ENCODE peak calls at places on chromosomes 7 and 10, in ten cellular contexts. One of them, this sample, is unnamed.

GRCh38 chr10:74825371-74826141 is 844 bp upstream of the KAT6B start:
- DNase-seq in lower lobe of right lung: no peak
- DNase-seq in CD8-positive, alpha-beta T cell: peak
- DNase-seq in neural progenitor cell: peak
- DNase-seq in IMR-90: no peak
- DNase-seq in A549: peak
- DNase-seq in H1: peak
- DNase-seq in pancreas: peak
- DNase-seq in left ventricle myocardium inferior: peak
- DNase-seq in psoas muscle: no peak
- DNase-seq in this sample: no peak

GRCh38 chr10:46560952-46561351 is 4.5 kb upstream of the GPRIN2 start:
- DNase-seq in psoas muscle: no peak
- DNase-seq in lower lobe of right lung: no peak
- DNase-seq in H1: peak
- DNase-seq in A549: no peak
- DNase-seq in neural progenitor cell: no peak
- DNase-seq in pancreas: peak
- DNase-seq in CD8-positive, alpha-beta T cell: no peak
- DNase-seq in left ventricle myocardium inferior: no peak
- DNase-seq in IMR-90: no peak
- DNase-seq in this sample: peak

GRCh38 chr7:1886361-1887064 is 216.4 kb downstream of the ELFN1 start:
- DNase-seq in H1: no peak
- DNase-seq in CD8-positive, alpha-beta T cell: no peak
- DNase-seq in left ventricle myocardium inferior: peak
- DNase-seq in pancreas: peak
- DNase-seq in neural progenitor cell: no peak
- DNase-seq in lower lobe of right lung: no peak
- DNase-seq in IMR-90: no peak
- DNase-seq in psoas muscle: no peak
- DNase-seq in A549: no peak
- DNase-seq in this sample: no peak

GRCh38 chr10:112565434-112566053 is 118.5 kb downstream of the VTI1A start:
- DNase-seq in IMR-90: peak
- DNase-seq in neural progenitor cell: peak
- DNase-seq in pancreas: no peak
- DNase-seq in CD8-positive, alpha-beta T cell: no peak
- DNase-seq in psoas muscle: no peak
- DNase-seq in left ventricle myocardium inferior: no peak
- DNase-seq in A549: peak
- DNase-seq in lower lobe of right lung: no peak
- DNase-seq in H1: peak
- DNase-seq in this sample: peak

GRCh38 chr10:60032723-60033122 is 126.4 kb upstream of the CCDC6 start:
- DNase-seq in lower lobe of right lung: no peak
- DNase-seq in neural progenitor cell: peak
- DNase-seq in psoas muscle: peak
- DNase-seq in CD8-positive, alpha-beta T cell: no peak
- DNase-seq in pancreas: no peak
- DNase-seq in H1: no peak
- DNase-seq in left ventricle myocardium inferior: no peak
- DNase-seq in A549: peak
- DNase-seq in IMR-90: peak
- DNase-seq in this sample: peak

GRCh38 chr7:20560325-20561180 is 54.9 kb upstream of the ABCB5 start:
- DNase-seq in CD8-positive, alpha-beta T cell: no peak
- DNase-seq in lower lobe of right lung: no peak
- DNase-seq in H1: peak
- DNase-seq in A549: no peak
- DNase-seq in neural progenitor cell: no peak
- DNase-seq in pancreas: peak
- DNase-seq in psoas muscle: no peak
- DNase-seq in left ventricle myocardium inferior: no peak
- DNase-seq in IMR-90: no peak
- DNase-seq in this sample: no peak

GRCh38 chr7:1028775-1029636 is 15.3 kb upstream of the GPR146 start:
- DNase-seq in H1: no peak
- DNase-seq in neural progenitor cell: peak
- DNase-seq in pancreas: peak
- DNase-seq in CD8-positive, alpha-beta T cell: peak
- DNase-seq in lower lobe of right lung: peak
- DNase-seq in IMR-90: peak
- DNase-seq in A549: peak
- DNase-seq in psoas muscle: peak
- DNase-seq in left ventricle myocardium inferior: peak
- DNase-seq in this sample: peak

GRCh38 chr7:76294344-76295024 is 8.0 kb upstream of the HSPB1 start:
- DNase-seq in psoas muscle: peak
- DNase-seq in lower lobe of right lung: peak
- DNase-seq in pancreas: peak
- DNase-seq in CD8-positive, alpha-beta T cell: no peak
- DNase-seq in A549: peak
- DNase-seq in H1: peak
- DNase-seq in left ventricle myocardium inferior: peak
- DNase-seq in IMR-90: peak
- DNase-seq in neural progenitor cell: peak
- DNase-seq in this sample: peak

GRCh38 chr10:110067960-110068770 is 60.4 kb downstream of the ADD3 start:
- DNase-seq in psoas muscle: no peak
- DNase-seq in CD8-positive, alpha-beta T cell: no peak
- DNase-seq in pancreas: no peak
- DNase-seq in IMR-90: no peak
- DNase-seq in H1: no peak
- DNase-seq in neural progenitor cell: peak
- DNase-seq in left ventricle myocardium inferior: peak
- DNase-seq in lower lobe of right lung: no peak
- DNase-seq in A549: no peak
- DNase-seq in this sample: no peak

GRCh38 chr10:57015187-57015586 is 654.1 kb upstream of the ZWINT start:
- DNase-seq in left ventricle myocardium inferior: no peak
- DNase-seq in A549: no peak
- DNase-seq in H1: no peak
- DNase-seq in lower lobe of right lung: no peak
- DNase-seq in CD8-positive, alpha-beta T cell: no peak
- DNase-seq in IMR-90: no peak
- DNase-seq in pancreas: no peak
- DNase-seq in psoas muscle: no peak
- DNase-seq in neural progenitor cell: no peak
- DNase-seq in this sample: no peak

GRCh38 chr10:65911431-65911830 is 1014.4 kb upstream of the LRRTM3 start:
- DNase-seq in neural progenitor cell: no peak
- DNase-seq in left ventricle myocardium inferior: no peak
- DNase-seq in A549: no peak
- DNase-seq in IMR-90: no peak
- DNase-seq in lower lobe of right lung: no peak
- DNase-seq in CD8-positive, alpha-beta T cell: no peak
- DNase-seq in H1: no peak
- DNase-seq in pancreas: no peak
- DNase-seq in psoas muscle: no peak
- DNase-seq in this sample: no peak

GRCh38 chr7:7895754-7896153 is 72.8 kb upstream of the GLCCI1 start:
- DNase-seq in IMR-90: no peak
- DNase-seq in CD8-positive, alpha-beta T cell: no peak
- DNase-seq in left ventricle myocardium inferior: no peak
- DNase-seq in H1: no peak
- DNase-seq in neural progenitor cell: no peak
- DNase-seq in psoas muscle: no peak
- DNase-seq in pancreas: peak
- DNase-seq in lower lobe of right lung: no peak
- DNase-seq in A549: no peak
- DNase-seq in this sample: no peak

GRCh38 chr7:137081694-137082093 is 213.2 kb downstream of the CHRM2 start:
- DNase-seq in CD8-positive, alpha-beta T cell: no peak
- DNase-seq in A549: no peak
- DNase-seq in left ventricle myocardium inferior: peak
- DNase-seq in H1: no peak
- DNase-seq in pancreas: no peak
- DNase-seq in neural progenitor cell: no peak
- DNase-seq in IMR-90: peak
- DNase-seq in psoas muscle: peak
- DNase-seq in lower lobe of right lung: no peak
- DNase-seq in this sample: no peak

GRCh38 chr7:144821069-144821468 is 14.8 kb downstream of the TPK1 start:
- DNase-seq in IMR-90: no peak
- DNase-seq in lower lobe of right lung: no peak
- DNase-seq in H1: no peak
- DNase-seq in CD8-positive, alpha-beta T cell: no peak
- DNase-seq in A549: no peak
- DNase-seq in psoas muscle: no peak
- DNase-seq in left ventricle myocardium inferior: no peak
- DNase-seq in pancreas: no peak
- DNase-seq in neural progenitor cell: no peak
- DNase-seq in this sample: no peak

GRCh38 chr7:7148799-7149481 is 33.4 kb upstream of the C1GALT1 start:
- DNase-seq in H1: no peak
- DNase-seq in A549: no peak
- DNase-seq in pancreas: no peak
- DNase-seq in left ventricle myocardium inferior: no peak
- DNase-seq in CD8-positive, alpha-beta T cell: no peak
- DNase-seq in psoas muscle: no peak
- DNase-seq in IMR-90: no peak
- DNase-seq in neural progenitor cell: no peak
- DNase-seq in lower lobe of right lung: peak
- DNase-seq in this sample: peak

GRCh38 chr7:16189026-16189715 is 232.2 kb downstream of the CRPPA start:
- DNase-seq in H1: no peak
- DNase-seq in neural progenitor cell: no peak
- DNase-seq in CD8-positive, alpha-beta T cell: no peak
- DNase-seq in psoas muscle: no peak
- DNase-seq in left ventricle myocardium inferior: no peak
- DNase-seq in A549: no peak
- DNase-seq in IMR-90: peak
- DNase-seq in lower lobe of right lung: no peak
- DNase-seq in pancreas: no peak
- DNase-seq in this sample: no peak

GRCh38 chr7:50656141-50656895 is 91.1 kb upstream of the DDC start:
- DNase-seq in CD8-positive, alpha-beta T cell: no peak
- DNase-seq in psoas muscle: peak
- DNase-seq in lower lobe of right lung: no peak
- DNase-seq in pancreas: no peak
- DNase-seq in left ventricle myocardium inferior: no peak
- DNase-seq in IMR-90: no peak
- DNase-seq in A549: no peak
- DNase-seq in neural progenitor cell: no peak
- DNase-seq in H1: no peak
- DNase-seq in this sample: no peak

GRCh38 chr10:75452997-75453396 is 21.6 kb downstream of the LRMDA start:
- DNase-seq in IMR-90: no peak
- DNase-seq in CD8-positive, alpha-beta T cell: no peak
- DNase-seq in left ventricle myocardium inferior: no peak
- DNase-seq in pancreas: no peak
- DNase-seq in neural progenitor cell: no peak
- DNase-seq in psoas muscle: no peak
- DNase-seq in A549: no peak
- DNase-seq in H1: no peak
- DNase-seq in lower lobe of right lung: no peak
- DNase-seq in this sample: no peak

GRCh38 chr10:119210633-119211032 is 3.3 kb downstream of the GRK5 start:
- DNase-seq in CD8-positive, alpha-beta T cell: no peak
- DNase-seq in pancreas: no peak
- DNase-seq in A549: no peak
- DNase-seq in IMR-90: no peak
- DNase-seq in left ventricle myocardium inferior: no peak
- DNase-seq in neural progenitor cell: no peak
- DNase-seq in lower lobe of right lung: no peak
- DNase-seq in psoas muscle: no peak
- DNase-seq in H1: no peak
- DNase-seq in this sample: no peak
- TF ChIP-seq CTCF in CD8-positive, alpha-beta T cell: no peak
- TF ChIP-seq CTCF in pancreas: no peak
- TF ChIP-seq CTCF in A549: no peak
- TF ChIP-seq CTCF in IMR-90: no peak
- TF ChIP-seq CTCF in left ventricle myocardium inferior: no peak
- TF ChIP-seq CTCF in neural progenitor cell: no peak
- TF ChIP-seq CTCF in lower lobe of right lung: no peak
- TF ChIP-seq CTCF in psoas muscle: no peak
- TF ChIP-seq CTCF in H1: no peak
- TF ChIP-seq CTCF in this sample: no peak

GRCh38 chr7:123782071-123782798 is 33.4 kb upstream of the WASL start:
- DNase-seq in psoas muscle: no peak
- DNase-seq in lower lobe of right lung: no peak
- DNase-seq in left ventricle myocardium inferior: no peak
- DNase-seq in IMR-90: no peak
- DNase-seq in neural progenitor cell: no peak
- DNase-seq in pancreas: no peak
- DNase-seq in CD8-positive, alpha-beta T cell: no peak
- DNase-seq in A549: no peak
- DNase-seq in H1: no peak
- DNase-seq in this sample: no peak
- H3K27ac ChIP-seq in psoas muscle: no peak
- H3K27ac ChIP-seq in lower lobe of right lung: no peak
- H3K27ac ChIP-seq in left ventricle myocardium inferior: no peak
- H3K27ac ChIP-seq in IMR-90: no peak
- H3K27ac ChIP-seq in neural progenitor cell: no peak
- H3K27ac ChIP-seq in pancreas: no peak
- H3K27ac ChIP-seq in CD8-positive, alpha-beta T cell: no peak
- H3K27ac ChIP-seq in A549: no peak
- H3K27ac ChIP-seq in H1: no peak
- H3K27ac ChIP-seq in this sample: no peak

DNA sequence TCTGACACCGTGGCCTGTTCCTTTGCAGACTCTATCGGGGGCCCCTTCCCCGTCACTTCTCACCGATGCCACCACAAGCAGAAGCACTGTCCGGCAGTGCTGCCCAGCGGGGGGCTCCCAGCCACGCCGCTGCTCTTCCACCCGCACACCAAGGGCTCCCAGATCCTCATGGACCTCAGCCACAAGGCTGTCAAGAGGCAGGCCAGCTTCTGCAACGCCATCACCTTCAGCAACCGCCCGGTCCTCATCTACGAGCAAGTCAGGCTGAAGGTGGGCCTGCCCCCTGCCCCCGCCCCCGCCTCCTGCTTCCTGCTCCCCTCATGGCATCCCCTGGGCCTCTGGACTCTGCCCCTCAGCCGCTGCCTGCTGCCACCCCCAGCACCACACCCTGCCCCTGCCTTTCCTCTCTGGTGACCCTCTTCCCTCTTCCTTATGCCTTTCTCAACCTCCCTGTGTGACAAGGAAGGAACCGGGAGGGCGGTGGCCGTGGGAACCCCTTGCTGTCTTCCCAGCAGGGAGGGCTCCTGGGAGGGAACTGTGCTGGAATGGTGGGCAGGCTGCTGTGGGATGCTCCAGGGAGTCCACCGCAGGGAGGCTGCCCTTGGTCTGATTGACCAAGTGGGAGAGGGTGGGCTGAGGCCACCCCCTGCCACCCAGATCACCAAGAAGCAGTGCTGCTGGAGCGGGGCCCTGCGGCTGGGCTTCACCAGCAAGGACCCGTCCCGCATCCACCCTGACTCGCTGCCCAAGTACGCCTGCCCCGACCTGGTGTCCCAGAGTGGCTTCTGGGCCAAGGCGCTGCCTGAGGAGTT is 77.5 kb downstream of the NEURL1 start:
- DNase-seq in CD8-positive, alpha-beta T cell: no peak
- DNase-seq in lower lobe of right lung: no peak
- DNase-seq in left ventricle myocardium inferior: no peak
- DNase-seq in IMR-90: no peak
- DNase-seq in psoas muscle: no peak
- DNase-seq in pancreas: peak
- DNase-seq in H1: no peak
- DNase-seq in A549: no peak
- DNase-seq in neural progenitor cell: no peak
- DNase-seq in this sample: no peak
- TF ChIP-seq CTCF in CD8-positive, alpha-beta T cell: no peak
- TF ChIP-seq CTCF in lower lobe of right lung: no peak
- TF ChIP-seq CTCF in left ventricle myocardium inferior: no peak
- TF ChIP-seq CTCF in IMR-90: no peak
- TF ChIP-seq CTCF in psoas muscle: no peak
- TF ChIP-seq CTCF in pancreas: no peak
- TF ChIP-seq CTCF in H1: no peak
- TF ChIP-seq CTCF in A549: no peak
- TF ChIP-seq CTCF in neural progenitor cell: no peak
- TF ChIP-seq CTCF in this sample: no peak

GRCh38 chr10:79018591-79019011 is 50.2 kb upstream of the ZMIZ1 start:
- DNase-seq in IMR-90: peak
- DNase-seq in pancreas: no peak
- DNase-seq in lower lobe of right lung: peak
- DNase-seq in CD8-positive, alpha-beta T cell: no peak
- DNase-seq in left ventricle myocardium inferior: no peak
- DNase-seq in H1: no peak
- DNase-seq in psoas muscle: peak
- DNase-seq in A549: no peak
- DNase-seq in neural progenitor cell: no peak
- DNase-seq in this sample: peak
- H3K27ac ChIP-seq in IMR-90: peak
- H3K27ac ChIP-seq in pancreas: no peak
- H3K27ac ChIP-seq in lower lobe of right lung: no peak
- H3K27ac ChIP-seq in CD8-positive, alpha-beta T cell: no peak
- H3K27ac ChIP-seq in left ventricle myocardium inferior: peak
- H3K27ac ChIP-seq in H1: no peak
- H3K27ac ChIP-seq in psoas muscle: peak
- H3K27ac ChIP-seq in A549: no peak
- H3K27ac ChIP-seq in neural progenitor cell: no peak
- H3K27ac ChIP-seq in this sample: no peak